ENCODE peak calls at places on chromosomes 5 and 9, in six cellular contexts. F, N, I, Y, X and U are unnamed samples.

GRCh38 chr5:74464512-74465209 is 175.9 kb downstream of the ENC1 start:
- DNase-seq in F (no peak), N (peak), I (no peak), Y (no peak), X (no peak), U (no peak)

GRCh38 chr5:5344606-5345005 is 77.9 kb upstream of the ICE1 start:
- DNase-seq in F (no peak), N (no peak), I (no peak), Y (no peak), X (no peak), U (no peak)

GRCh38 chr5:25950681-25951080 is 1087.7 kb downstream of the CDH9 start:
- DNase-seq in F (no peak), N (no peak), I (no peak), Y (peak), X (no peak), U (no peak)

GRCh38 chr5:39201160-39201794 is 18.1 kb downstream of the FYB1 start:
- DNase-seq in F (no peak), N (no peak), I (no peak), Y (no peak), X (no peak), U (no peak)

GRCh38 chr9:108831496-108832178 is 24.1 kb downstream of the ACTL7B start:
- DNase-seq in F (no peak), N (no peak), I (no peak), Y (no peak), X (no peak), U (no peak)

GRCh38 chr9:108703414-108703813 is 152.4 kb downstream of the ACTL7B start:
- DNase-seq in F (no peak), N (no peak), I (no peak), Y (no peak), X (no peak), U (no peak)

GRCh38 chr5:171882118-171882517 is 96.5 kb downstream of the SMIM23 start:
- DNase-seq in F (no peak), N (no peak), I (no peak), Y (no peak), X (no peak), U (no peak)

GRCh38 chr5:159937580-159937979 is 21.3 kb downstream of the ADRA1B start:
- DNase-seq in F (no peak), N (no peak), I (no peak), Y (no peak), X (no peak), U (no peak)

GRCh38 chr9:124006448-124007156 is 5.0 kb upstream of the LHX2 start:
- DNase-seq in F (no peak), N (no peak), I (no peak), Y (peak), X (no peak), U (no peak)

GRCh38 chr5:172110260-172110815 is 77.7 kb downstream of the STK10 start:
- DNase-seq in F (no peak), N (no peak), I (no peak), Y (no peak), X (no peak), U (no peak)

GRCh38 chr5:8585230-8586018 is 716.5 kb downstream of the MTRR start:
- DNase-seq in F (no peak), N (no peak), I (no peak), Y (peak), X (no peak), U (no peak)

GRCh38 chr5:154593091-154593490 is 115.1 kb upstream of the HAND1 start:
- DNase-seq in F (no peak), N (peak), I (no peak), Y (no peak), X (no peak), U (no peak)

GRCh38 chr5:324736-325612 is 3.5 kb downstream of the AHRR start:
- DNase-seq in F (no peak), N (no peak), I (no peak), Y (no peak), X (no peak), U (no peak)

GRCh38 chr5:124670672-124671592 is 75.5 kb downstream of the ZNF608 start:
- DNase-seq in F (no peak), N (no peak), I (no peak), Y (no peak), X (no peak), U (no peak)

GRCh38 chr9:37582548-37583157 is 6.5 kb upstream of the FBXO10 start:
- DNase-seq in F (peak), N (peak), I (no peak), Y (peak), X (no peak), U (no peak)

GRCh38 chr5:139863855-139864558 is 68.4 kb downstream of the PSD2 start:
- DNase-seq in F (peak), N (peak), I (peak), Y (peak), X (peak), U (no peak)

GRCh38 chr5:1110260-1110929 is 1.5 kb downstream of the SLC12A7 start:
- DNase-seq in F (peak), N (no peak), I (no peak), Y (no peak), X (no peak), U (no peak)

GRCh38 chr5:179923422-179923821 is 15.7 kb upstream of the TBC1D9B start:
- DNase-seq in F (no peak), N (no peak), I (no peak), Y (no peak), X (no peak), U (no peak)

GRCh38 chr5:107474724-107475489 is 195.8 kb downstream of the EFNA5 start:
- DNase-seq in F (no peak), N (peak), I (no peak), Y (peak), X (no peak), U (no peak)

GRCh38 chr9:36864491-36865410 is 169.3 kb downstream of the PAX5 start:
- DNase-seq in F (no peak), N (no peak), I (no peak), Y (peak), X (no peak), U (no peak)

GRCh38 chr5:37657046-37657445 is 182.8 kb downstream of the GDNF start:
- DNase-seq in F (no peak), N (no peak), I (no peak), Y (no peak), X (no peak), U (no peak)

GRCh38 chr5:172303090-172303995 is 19.8 kb upstream of the UBTD2 start:
- DNase-seq in F (no peak), N (no peak), I (no peak), Y (peak), X (no peak), U (no peak)

GRCh38 chr5:78803386-78803785 is 154.8 kb upstream of the LHFPL2 start:
- DNase-seq in F (no peak), N (no peak), I (peak), Y (no peak), X (no peak), U (peak)

GRCh38 chr9:94507531-94508258 is 47.2 kb upstream of the PCAT7 start:
- DNase-seq in F (no peak), N (no peak), I (no peak), Y (no peak), X (no peak), U (no peak)

GRCh38 chr9:124792976-124793594 is 16.2 kb downstream of the OLFML2A start:
- DNase-seq in F (no peak), N (peak), I (no peak), Y (no peak), X (no peak), U (no peak)

GRCh38 chr9:88691811-88692210 is 156.8 kb downstream of the NXNL2 start:
- DNase-seq in F (no peak), N (peak), I (no peak), Y (no peak), X (no peak), U (no peak)

GRCh38 chr9:112677040-112677439 is 40.9 kb downstream of the INIP start:
- DNase-seq in F (no peak), N (no peak), I (no peak), Y (no peak), X (no peak), U (no peak)
- H3K27ac ChIP-seq in F (no peak), N (no peak), I (no peak), Y (no peak), X (no peak), U (no peak)

GRCh38 chr9:2257530-2257929 is 242.4 kb downstream of the SMARCA2 start:
- DNase-seq in F (no peak), N (no peak), I (no peak), Y (no peak), X (no peak), U (no peak)

GRCh38 chr9:2253814-2254550 is 238.8 kb downstream of the SMARCA2 start:
- DNase-seq in F (no peak), N (no peak), I (no peak), Y (no peak), X (no peak), U (no peak)

GRCh38 chr9:2260401-2261306 is 245.5 kb downstream of the SMARCA2 start:
- DNase-seq in F (no peak), N (peak), I (no peak), Y (no peak), X (no peak), U (no peak)

GRCh38 chr9:2255128-2255527 is 240.0 kb downstream of the SMARCA2 start:
- DNase-seq in F (no peak), N (no peak), I (no peak), Y (peak), X (no peak), U (no peak)
- H3K27ac ChIP-seq in F (no peak), N (no peak), I (no peak), Y (no peak), X (no peak), U (no peak)

DNA sequence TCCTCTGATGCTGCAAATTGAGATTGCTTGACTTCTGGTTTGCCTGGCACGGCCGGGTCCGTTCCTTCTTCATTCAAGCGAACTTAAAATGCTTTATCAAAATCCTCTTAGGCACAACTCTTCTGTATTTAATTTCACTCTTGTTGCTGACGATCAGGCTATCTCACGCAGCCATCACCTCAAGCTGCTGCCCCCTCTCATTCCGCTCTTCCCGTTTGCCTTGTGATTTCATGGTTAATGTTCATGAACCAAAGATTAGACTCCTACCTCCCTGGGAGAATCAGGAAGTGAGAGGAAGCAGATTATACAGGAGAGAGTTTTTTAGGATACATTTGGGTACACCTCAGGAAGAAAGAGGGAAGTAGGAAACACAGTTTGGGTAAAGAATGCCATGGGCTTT is 22.6 kb downstream of the QRFP start:
- DNase-seq in F (no peak), N (no peak), I (no peak), Y (no peak), X (no peak), U (no peak)
- H3K27ac ChIP-seq in F (no peak), N (no peak), I (peak), Y (no peak), X (peak), U (peak)

GRCh38 chr5:102229685-102230084 is 66.4 kb downstream of the SLCO4C1 start:
- DNase-seq in F (peak), N (no peak), I (no peak), Y (no peak), X (no peak), U (no peak)
- H3K27ac ChIP-seq in F (no peak), N (no peak), I (no peak), Y (no peak), X (no peak), U (no peak)